ENCODE peak calls at places on chromosomes 7 and 10, in six cellular contexts. L is GM23338, C is MM.1S, H is neural progenitor cell, S is OCI-LY7, N is PC-3. F is an unnamed sample.
A peak's percentile ranks its signal among the peaks of the same experiment; 100 is the strongest.

GRCh38 chr10:32923849-32924248 is 34.2 kb downstream of the ITGB1 start:
- DNase-seq in H (no peak), N (no peak), C (no peak), L (no peak), S (no peak), F (no peak)

GRCh38 chr10:59945991-59946390 is 39.6 kb upstream of the CCDC6 start:
- DNase-seq in S (no peak), L (peak; percentile 46), N (no peak), H (no peak), C (no peak), F (no peak)

GRCh38 chr10:127907411-127908105 is 655 bp downstream of the PTPRE start:
- DNase-seq in C (no peak), H (no peak), L (peak; percentile 39), S (no peak), N (peak; percentile 35), F (peak; percentile 37)

GRCh38 chr10:43824934-43825333 is 176.3 kb upstream of the ZNF32 start:
- DNase-seq in H (no peak), S (no peak), L (no peak), C (no peak), N (no peak), F (no peak)

GRCh38 chr7:122944682-122945303 is 50.7 kb downstream of the TAS2R16 start:
- DNase-seq in N (no peak), C (no peak), L (no peak), H (no peak), S (no peak), F (no peak)

GRCh38 chr7:44108768-44109750 is 4.9 kb downstream of the AEBP1 start:
- DNase-seq in C (no peak), N (no peak), L (no peak), H (no peak), S (no peak), F (no peak)

GRCh38 chr7:1758417-1758858 is 88.4 kb downstream of the ELFN1 start:
- DNase-seq in N (peak; percentile 68), S (peak; percentile 73), H (peak; percentile 64), C (peak; percentile 38), L (peak; percentile 59), F (peak; percentile 43)

GRCh38 chr10:35359056-35359455 is 22.7 kb downstream of the CCNY start:
- DNase-seq in H (no peak), C (no peak), S (no peak), N (no peak), L (no peak), F (no peak)

GRCh38 chr7:121076350-121077164 is 88.0 kb downstream of the CPED1 start:
- DNase-seq in L (no peak), C (no peak), H (no peak), N (peak; percentile 75), S (no peak), F (peak; percentile 13)

GRCh38 chr10:29740981-29741545 is 106.3 kb upstream of the SVIL start:
- DNase-seq in L (no peak), N (no peak), S (no peak), H (peak; percentile 38), C (no peak), F (no peak)

GRCh38 chr10:122176232-122176865 is 94.7 kb upstream of the BTBD16 start:
- DNase-seq in C (no peak), N (no peak), L (peak; percentile 77), S (no peak), H (peak; percentile 56), F (no peak)

GRCh38 chr10:98361131-98361633 is 53.8 kb downstream of the PYROXD2 start:
- DNase-seq in S (no peak), H (peak; percentile 56), N (no peak), C (peak; percentile 91), L (no peak), F (peak; percentile 87)

GRCh38 chr10:112059220-112059619 is 124.3 kb downstream of the GPAM start:
- DNase-seq in S (no peak), H (no peak), L (peak; percentile 54), N (no peak), C (no peak), F (no peak)

GRCh38 chr7:8159595-8159994 is 102.4 kb downstream of the ICA1 start:
- DNase-seq in C (no peak), N (no peak), S (no peak), L (no peak), H (no peak), F (no peak)

GRCh38 chr10:4677296-4678021 is 148.5 kb upstream of the AKR1E2 start:
- DNase-seq in S (no peak), H (no peak), N (peak; percentile 68), C (no peak), L (no peak), F (peak; percentile 48)

GRCh38 chr7:128919881-128920789 is 9.6 kb upstream of the KCP start:
- DNase-seq in N (no peak), H (peak; percentile 65), L (peak; percentile 59), C (no peak), S (no peak), F (no peak)

GRCh38 chr10:64430690-64431323 is 909.6 kb downstream of the REEP3 start:
- DNase-seq in H (peak; percentile 85), S (peak; percentile 1), N (peak; percentile 81), C (no peak), L (peak; percentile 86), F (peak; percentile 50)

GRCh38 chr7:39741942-39742623 is 118.7 kb downstream of the RALA start:
- DNase-seq in L (peak; percentile 97), C (peak; percentile 19), S (no peak), H (peak; percentile 78), N (peak; percentile 36), F (peak; percentile 58)

GRCh38 chr10:70866424-70866823 is 21.9 kb downstream of the PCBD1 start:
- DNase-seq in N (peak; percentile 89), H (no peak), S (no peak), C (peak; percentile 87), L (no peak), F (no peak)

GRCh38 chr10:125840955-125841354 is 17.6 kb downstream of the BCCIP start:
- DNase-seq in S (no peak), H (no peak), L (no peak), N (peak; percentile 73), C (no peak), F (no peak)

GRCh38 chr10:70579234-70580002 is 23.1 kb downstream of the PRF1 start:
- DNase-seq in C (peak; percentile 82), H (no peak), S (no peak), N (peak; percentile 33), L (no peak), F (no peak)

GRCh38 chr7:30594055-30594539 is 581 bp upstream of the GARS1 start:
- DNase-seq in N (no peak), H (peak; percentile 70), L (peak; percentile 73), C (no peak), S (peak; percentile 70), F (peak; percentile 56)

GRCh38 chr10:14687340-14687739 is 87.4 kb downstream of the FAM107B start:
- DNase-seq in H (no peak), S (no peak), C (no peak), N (peak; percentile 2), L (no peak), F (no peak)

DNA sequence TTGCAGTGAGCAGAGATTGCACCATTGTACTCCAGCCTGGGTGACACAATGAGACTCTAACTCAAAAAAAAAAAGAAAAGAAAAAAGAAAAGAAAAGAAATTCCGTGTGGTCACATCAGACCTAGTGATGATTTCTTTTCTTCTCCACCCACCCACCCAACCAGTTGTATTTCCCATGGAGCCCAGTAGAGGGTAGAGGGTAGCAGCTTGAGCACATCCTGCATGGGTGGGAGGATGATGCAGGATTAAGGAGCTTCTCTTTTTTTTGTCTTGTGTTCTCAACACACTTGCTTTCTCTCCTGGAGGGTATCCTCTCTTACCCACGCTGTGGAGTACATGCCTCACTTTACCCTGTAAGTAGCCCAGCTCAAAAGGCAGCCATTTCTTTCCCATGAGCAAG is 118.6 kb upstream of the CARD11 start:
- DNase-seq in L (peak; percentile 65), H (no peak), N (peak; percentile 17), S (peak; percentile 34), C (no peak), F (no peak)
- TF ChIP-seq CTCF in L (peak; percentile 65), H (no peak), N (peak; percentile 22), S (peak; percentile 47), C (peak; percentile 11), F (no peak)

GRCh38 chr7:22584179-22584578 is 84.2 kb upstream of the STEAP1B start:
- DNase-seq in S (no peak), N (no peak), H (no peak), C (peak; percentile 90), L (no peak), F (no peak)

GRCh38 chr7:22588396-22588795 is 88.4 kb upstream of the STEAP1B start:
- DNase-seq in S (no peak), H (no peak), L (no peak), N (no peak), C (no peak), F (no peak)

GRCh38 chr7:22587322-22587721 is 87.3 kb upstream of the STEAP1B start:
- DNase-seq in L (no peak), N (no peak), C (no peak), S (no peak), H (no peak), F (no peak)

GRCh38 chr7:22586101-22586805 is 86.3 kb upstream of the STEAP1B start:
- DNase-seq in L (no peak), C (no peak), H (no peak), N (peak; percentile 8), S (no peak), F (no peak)

DNA sequence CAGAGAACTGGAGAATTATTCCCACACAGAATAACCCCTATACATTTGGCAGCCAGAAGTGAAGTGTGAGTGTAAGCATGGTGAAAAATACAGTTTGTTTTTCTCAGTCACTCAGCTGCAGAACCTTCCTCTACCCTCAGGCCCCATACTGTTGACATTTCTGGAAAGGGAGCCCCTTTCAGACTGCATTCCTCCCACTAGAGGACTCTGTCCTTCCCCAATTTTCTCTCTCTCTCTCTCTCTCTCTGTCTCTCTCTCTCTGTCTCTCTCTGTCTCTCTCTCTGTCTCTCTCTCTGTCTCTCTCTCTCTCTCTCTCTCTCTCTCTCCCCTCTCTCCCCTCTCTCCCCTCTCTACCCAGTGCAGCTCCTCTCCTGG is 86.8 kb upstream of the STEAP1B start:
- DNase-seq in H (peak; percentile 56), N (peak; percentile 63), L (peak; percentile 81), S (no peak), C (no peak), F (peak; percentile 58)
- TF ChIP-seq EZH2phosphoT487 in H (no peak), N (no peak), L (no peak), S (no peak), C (no peak), F (no peak)

GRCh38 chr10:124636271-124636993 is 107.7 kb downstream of the FAM53B start:
- DNase-seq in C (no peak), S (peak; percentile 34), H (no peak), N (no peak), L (no peak), F (no peak)
- H3K79me2 ChIP-seq in C (peaks cover 46% of the 10 kb centered on the region), S (peaks cover 10% of the 10 kb centered on the region), H (peaks cover 56% of the 10 kb centered on the region), N (no peaks in the 10 kb centered on the region), L (peaks cover 3% of the 10 kb centered on the region), F (peaks cover 29% of the 10 kb centered on the region)

GRCh38 chr7:28078036-28078901 is 102.3 kb downstream of the JAZF1 start:
- DNase-seq in N (peak; percentile 65), S (peak; percentile 56), C (peak; percentile 73), L (peak; percentile 62), H (peak; percentile 45), F (peak; percentile 53)

GRCh38 chr7:28076421-28077163 is 104.0 kb downstream of the JAZF1 start:
- DNase-seq in N (no peak), H (no peak), L (no peak), C (no peak), S (no peak), F (no peak)

GRCh38 chr7:28075674-28076358 is 104.8 kb downstream of the JAZF1 start:
- DNase-seq in L (no peak), S (no peak), N (no peak), C (no peak), H (no peak), F (no peak)

GRCh38 chr7:28081016-28081415 is 99.6 kb downstream of the JAZF1 start:
- DNase-seq in L (peak; percentile 29), H (no peak), N (no peak), C (no peak), S (no peak), F (no peak)

GRCh38 chr7:28077616-28078015 is 103.0 kb downstream of the JAZF1 start:
- DNase-seq in N (no peak), L (no peak), S (no peak), C (no peak), H (no peak), F (no peak)
- TF ChIP-seq CTCF in N (no peak), L (no peak), S (no peak), C (no peak), H (no peak), F (no peak)